ENCODE peak calls at places on chromosomes 2 and 18, in nine cellular contexts. M is thyroid gland; Q is tibial artery; D is astrocyte; B is CD8-positive, alpha-beta T cell; X is sigmoid colon; S is GM06990; I is RWPE2; N is body of pancreas. U is an unnamed sample.

GRCh38 chr2:16581241-16581640 is 84.4 kb downstream of the CYRIA start:
- DNase-seq in M (no peak), Q (no peak), D (no peak), B (no peak), X (no peak), S (no peak), I (no peak), N (no peak), U (no peak)

GRCh38 chr18:5939801-5940667 is 44.7 kb upstream of the TMEM200C start:
- DNase-seq in M (no peak), Q (no peak), D (no peak), B (no peak), X (no peak), S (no peak), I (no peak), N (no peak), U (no peak)

GRCh38 chr2:54738281-54738680 is 14.8 kb downstream of the EML6 start:
- DNase-seq in M (no peak), Q (no peak), D (no peak), B (no peak), X (no peak), S (no peak), I (no peak), N (no peak), U (no peak)

GRCh38 chr2:164808776-164809175 is 32.8 kb downstream of the COBLL1 start:
- DNase-seq in M (no peak), Q (no peak), D (peak), B (no peak), X (no peak), S (no peak), I (no peak), N (no peak), U (no peak)

GRCh38 chr2:216695401-216695821 is at the start of gene IGFBP5:
- DNase-seq in M (peak), Q (peak), D (peak), B (no peak), X (peak), S (no peak), I (no peak), N (peak), U (peak)

GRCh38 chr18:70991577-70991976 is 702.7 kb downstream of the SOCS6 start:
- DNase-seq in M (no peak), Q (no peak), D (peak), B (no peak), X (no peak), S (no peak), I (no peak), N (no peak), U (no peak)

GRCh38 chr2:31694444-31694843 is 113.7 kb upstream of the SRD5A2 start:
- DNase-seq in M (no peak), Q (no peak), D (no peak), B (no peak), X (no peak), S (no peak), I (no peak), N (no peak), U (no peak)

GRCh38 chr18:22346968-22347611 is 70.6 kb downstream of the CTAGE1 start:
- DNase-seq in M (peak), Q (peak), D (peak), B (no peak), X (peak), S (no peak), I (no peak), N (peak), U (peak)

GRCh38 chr2:378364-378763 is 90.5 kb upstream of the ALKAL2 start:
- DNase-seq in M (no peak), Q (no peak), D (no peak), B (no peak), X (no peak), S (no peak), I (no peak), N (no peak), U (no peak)

GRCh38 chr2:119253760-119254600 is 30.3 kb downstream of the STEAP3 start:
- DNase-seq in M (no peak), Q (no peak), D (no peak), B (no peak), X (no peak), S (no peak), I (no peak), N (no peak), U (no peak)

GRCh38 chr2:157628282-157628531 is 457 bp downstream of the ACVR1C start:
- DNase-seq in M (no peak), Q (no peak), D (no peak), B (no peak), X (no peak), S (no peak), I (no peak), N (no peak), U (no peak)

GRCh38 chr18:46051731-46052461 is 20.2 kb downstream of the PSTPIP2 start:
- DNase-seq in M (no peak), Q (no peak), D (peak), B (no peak), X (no peak), S (no peak), I (no peak), N (peak), U (no peak)

GRCh38 chr18:42513416-42513815 is 558.4 kb downstream of the PIK3C3 start:
- DNase-seq in M (no peak), Q (no peak), D (no peak), B (no peak), X (no peak), S (no peak), I (no peak), N (no peak), U (no peak)

GRCh38 chr18:67308819-67309218 is 207.7 kb downstream of the DSEL start:
- DNase-seq in M (no peak), Q (no peak), D (no peak), B (no peak), X (no peak), S (no peak), I (no peak), N (no peak), U (no peak)

GRCh38 chr2:20415511-20415918 is 31.4 kb upstream of the RHOB start:
- DNase-seq in M (no peak), Q (peak), D (no peak), B (no peak), X (peak), S (no peak), I (no peak), N (no peak), U (no peak)

GRCh38 chr18:73670046-73670445 is 477.6 kb downstream of the FBXO15 start:
- DNase-seq in M (no peak), Q (no peak), D (no peak), B (no peak), X (no peak), S (no peak), I (no peak), N (no peak), U (no peak)

GRCh38 chr2:231684314-231685223 is 23.8 kb upstream of the PTMA start:
- DNase-seq in M (peak), Q (no peak), D (no peak), B (no peak), X (peak), S (no peak), I (no peak), N (peak), U (no peak)

GRCh38 chr2:147156970-147157369 is 687.9 kb upstream of the ACVR2A start:
- DNase-seq in M (no peak), Q (no peak), D (no peak), B (no peak), X (no peak), S (no peak), I (no peak), N (no peak), U (no peak)

GRCh38 chr2:109558076-109558882 is 55.5 kb downstream of the SEPTIN10 start:
- DNase-seq in M (no peak), Q (no peak), D (peak), B (no peak), X (no peak), S (no peak), I (no peak), N (peak), U (no peak)

GRCh38 chr2:180411631-180412030 is 404.5 kb upstream of the CWC22 start:
- DNase-seq in M (peak), Q (no peak), D (no peak), B (no peak), X (no peak), S (no peak), I (no peak), N (no peak), U (no peak)

GRCh38 chr2:48673581-48673980 is 55.9 kb downstream of the GTF2A1L start:
- DNase-seq in M (no peak), Q (no peak), D (no peak), B (no peak), X (no peak), S (no peak), I (no peak), N (no peak), U (no peak)

GRCh38 chr2:128640166-128640846 is 321.6 kb upstream of the HS6ST1 start:
- DNase-seq in M (no peak), Q (peak), D (no peak), B (peak), X (peak), S (no peak), I (no peak), N (no peak), U (no peak)

GRCh38 chr2:233278921-233279320 is 27.4 kb downstream of the ATG16L1 start:
- DNase-seq in M (peak), Q (no peak), D (no peak), B (no peak), X (no peak), S (no peak), I (no peak), N (no peak), U (no peak)

GRCh38 chr2:202769201-202769600 is 102.4 kb downstream of the ICA1L start:
- DNase-seq in M (no peak), Q (no peak), D (no peak), B (no peak), X (no peak), S (no peak), I (no peak), N (no peak), U (no peak)

GRCh38 chr18:80147037-80147417 is 38.0 kb downstream of the ADNP2 start:
- DNase-seq in M (no peak), Q (no peak), D (no peak), B (no peak), X (no peak), S (no peak), I (no peak), N (no peak), U (no peak)

GRCh38 chr2:184336688-184337087 is 261.6 kb upstream of the ZNF804A start:
- DNase-seq in M (no peak), Q (no peak), D (peak), B (no peak), X (no peak), S (no peak), I (no peak), N (no peak), U (no peak)

GRCh38 chr2:47784349-47784851 is 1.5 kb downstream of the MSH6 start:
- DNase-seq in M (peak), Q (no peak), D (peak), B (no peak), X (no peak), S (no peak), I (no peak), N (no peak), U (no peak)

GRCh38 chr2:146579154-146579930 is 1265.5 kb upstream of the ACVR2A start:
- DNase-seq in M (no peak), Q (no peak), D (peak), B (no peak), X (no peak), S (no peak), I (no peak), N (no peak), U (no peak)

GRCh38 chr2:101030866-101031554 is 28.9 kb downstream of the RPL31 start:
- DNase-seq in M (peak), Q (no peak), D (no peak), B (no peak), X (no peak), S (no peak), I (no peak), N (peak), U (no peak)

DNA sequence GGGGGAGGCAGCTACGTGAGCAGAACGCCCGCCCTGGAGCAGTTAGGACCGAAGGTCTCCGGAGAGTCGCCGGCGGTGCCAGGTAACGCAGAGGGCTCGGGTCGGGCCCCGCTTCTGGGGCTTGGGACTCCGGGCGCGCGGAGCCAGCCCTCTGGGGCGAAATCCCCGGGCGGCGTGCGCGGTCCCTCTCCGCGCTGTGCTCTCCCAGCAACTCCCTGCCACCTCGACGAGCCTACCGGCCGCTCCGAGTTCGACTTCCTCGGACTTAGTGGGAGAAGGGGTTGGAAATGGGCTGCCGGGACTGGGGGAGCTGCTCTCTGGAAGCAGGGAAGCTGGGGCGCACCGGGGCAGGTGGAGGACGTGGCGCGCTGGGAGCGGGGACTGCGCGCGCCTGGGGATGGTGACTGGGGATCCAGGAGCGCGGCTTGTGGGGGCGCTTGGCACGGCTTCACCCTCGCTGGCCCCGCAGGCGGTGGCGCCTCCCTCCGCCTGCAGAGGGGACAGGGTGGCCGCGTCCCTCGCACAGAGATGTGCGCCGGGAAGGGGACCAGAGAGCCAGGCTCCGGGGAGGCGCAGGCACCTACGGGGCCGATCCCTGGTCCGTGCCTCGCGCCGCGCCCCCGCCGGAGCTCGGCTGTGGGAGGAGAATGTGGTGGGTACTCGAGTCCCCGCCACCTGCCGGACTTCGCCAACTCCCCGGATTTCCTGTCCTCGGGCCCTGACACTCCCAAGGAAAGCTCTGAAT is 688 bp downstream of the CDH20 start:
- DNase-seq in M (no peak), Q (no peak), D (no peak), B (no peak), X (no peak), S (peak), I (peak), N (no peak), U (no peak)
- H3K4me3 ChIP-seq in M (no peak), Q (peak), D (peak), B (no peak), X (peak), S (no peak), I (no peak), N (no peak), U (peak)

GRCh38 chr2:215432759-215433594 is 2.9 kb downstream of the FN1 start:
- DNase-seq in M (no peak), Q (no peak), D (no peak), B (no peak), X (no peak), S (no peak), I (no peak), N (no peak), U (no peak)

GRCh38 chr2:215430528-215431187 is 5.2 kb downstream of the FN1 start:
- DNase-seq in M (no peak), Q (no peak), D (peak), B (no peak), X (no peak), S (no peak), I (no peak), N (no peak), U (no peak)

GRCh38 chr2:215434447-215435260 is 1.2 kb downstream of the FN1 start:
- DNase-seq in M (no peak), Q (no peak), D (no peak), B (no peak), X (no peak), S (no peak), I (no peak), N (no peak), U (no peak)

GRCh38 chr2:215431290-215431689 is 4.6 kb downstream of the FN1 start:
- DNase-seq in M (no peak), Q (no peak), D (no peak), B (no peak), X (no peak), S (no peak), I (no peak), N (no peak), U (no peak)

GRCh38 chr2:215431778-215432758 is 3.8 kb downstream of the FN1 start:
- DNase-seq in M (no peak), Q (no peak), D (peak), B (no peak), X (no peak), S (no peak), I (no peak), N (no peak), U (no peak)
- H3K4me3 ChIP-seq in M (no peak), Q (peak), D (peak), B (no peak), X (peak), S (no peak), I (no peak), N (no peak), U (peak)

GRCh38 chr2:64990823-64991222 is 1.6 kb downstream of the SLC1A4 start:
- DNase-seq in M (no peak), Q (no peak), D (no peak), B (no peak), X (no peak), S (no peak), I (no peak), N (no peak), U (no peak)
- H3K4me3 ChIP-seq in M (no peak), Q (peak), D (peak), B (no peak), X (no peak), S (peak), I (no peak), N (peak), U (peak)

GRCh38 chr2:45010706-45011036 is 1.4 kb upstream of the SIX2 start:
- DNase-seq in M (no peak), Q (no peak), D (no peak), B (no peak), X (no peak), S (no peak), I (no peak), N (no peak), U (no peak)

GRCh38 chr2:45011621-45012602 is 2.7 kb upstream of the SIX2 start:
- DNase-seq in M (no peak), Q (no peak), D (no peak), B (no peak), X (no peak), S (no peak), I (no peak), N (no peak), U (no peak)

GRCh38 chr2:45013229-45014015 is 4.2 kb upstream of the SIX2 start:
- DNase-seq in M (no peak), Q (no peak), D (no peak), B (no peak), X (no peak), S (no peak), I (no peak), N (no peak), U (no peak)

GRCh38 chr2:45012733-45013132 is 3.5 kb upstream of the SIX2 start:
- DNase-seq in M (no peak), Q (no peak), D (no peak), B (no peak), X (no peak), S (no peak), I (no peak), N (no peak), U (no peak)

GRCh38 chr2:45014016-45014702 is 4.9 kb upstream of the SIX2 start:
- DNase-seq in M (peak), Q (peak), D (no peak), B (no peak), X (no peak), S (no peak), I (no peak), N (peak), U (no peak)
- H3K4me3 ChIP-seq in M (peak), Q (peak), D (peak), B (no peak), X (peak), S (no peak), I (peak), N (peak), U (peak)

GRCh38 chr2:127631184-127631996 is 14.6 kb upstream of the GPR17 start:
- DNase-seq in M (no peak), Q (no peak), D (no peak), B (no peak), X (peak), S (no peak), I (no peak), N (no peak), U (no peak)

GRCh38 chr2:127634066-127634617 is 11.8 kb upstream of the GPR17 start:
- DNase-seq in M (peak), Q (no peak), D (no peak), B (no peak), X (peak), S (no peak), I (no peak), N (no peak), U (no peak)

GRCh38 chr2:127633556-127634065 is 12.3 kb upstream of the GPR17 start:
- DNase-seq in M (no peak), Q (no peak), D (no peak), B (no peak), X (peak), S (no peak), I (no peak), N (no peak), U (no peak)

GRCh38 chr2:127631997-127632581 is 13.9 kb upstream of the GPR17 start:
- DNase-seq in M (no peak), Q (no peak), D (no peak), B (no peak), X (peak), S (no peak), I (no peak), N (no peak), U (no peak)

GRCh38 chr2:127632592-127633489 is 13.1 kb upstream of the GPR17 start:
- DNase-seq in M (no peak), Q (no peak), D (no peak), B (no peak), X (peak), S (peak), I (no peak), N (no peak), U (no peak)
- H3K4me3 ChIP-seq in M (no peak), Q (no peak), D (no peak), B (no peak), X (no peak), S (no peak), I (no peak), N (no peak), U (no peak)

GRCh38 chr2:3376821-3377220 is 797 bp downstream of the EIPR1 start:
- DNase-seq in M (no peak), Q (no peak), D (no peak), B (no peak), X (no peak), S (no peak), I (no peak), N (no peak), U (no peak)
- H3K4me3 ChIP-seq in M (no peak), Q (peak), D (peak), B (peak), X (peak), S (peak), I (peak), N (no peak), U (peak)